ENCODE peak calls at places on chromosome 4, in five cellular contexts. One of them, this sample, is unnamed.

GRCh38 chr4:1523907-1524636 is 117.8 kb upstream of the NKX1-1 start:
- DNase-seq in SK-N-SH: no peak
- DNase-seq in HepG2: no peak
- DNase-seq in K562: no peak
- DNase-seq in GM12878: no peak
- DNase-seq in this sample: no peak

GRCh38 chr4:340011-340410 is 2.4 kb downstream of the ZNF141 start:
- DNase-seq in SK-N-SH: no peak
- DNase-seq in HepG2: no peak
- DNase-seq in K562: no peak
- DNase-seq in GM12878: no peak
- DNase-seq in this sample: no peak

GRCh38 chr4:169774466-169775445 is 17.0 kb upstream of the HPF1 start:
- DNase-seq in SK-N-SH: peak; percentile 7
- DNase-seq in HepG2: no peak
- DNase-seq in K562: peak; percentile 48
- DNase-seq in GM12878: no peak
- DNase-seq in this sample: no peak

GRCh38 chr4:7343950-7344349 is 90.8 kb downstream of the PSAPL1 start:
- DNase-seq in SK-N-SH: no peak
- DNase-seq in HepG2: no peak
- DNase-seq in K562: no peak
- DNase-seq in GM12878: no peak
- DNase-seq in this sample: no peak

GRCh38 chr4:78299565-78299972 is 242.4 kb downstream of the FRAS1 start:
- DNase-seq in SK-N-SH: no peak
- DNase-seq in HepG2: peak; percentile 30
- DNase-seq in K562: no peak
- DNase-seq in GM12878: peak; percentile 23
- DNase-seq in this sample: no peak

GRCh38 chr4:71186566-71187398 is 152.0 kb upstream of the SLC4A4 start:
- DNase-seq in SK-N-SH: peak; percentile 61
- DNase-seq in HepG2: no peak
- DNase-seq in K562: no peak
- DNase-seq in GM12878: no peak
- DNase-seq in this sample: no peak

GRCh38 chr4:126004936-126005335 is 690.2 kb downstream of the FAT4 start:
- DNase-seq in SK-N-SH: no peak
- DNase-seq in HepG2: no peak
- DNase-seq in K562: no peak
- DNase-seq in GM12878: no peak
- DNase-seq in this sample: no peak

GRCh38 chr4:25448379-25449109 is 71.5 kb downstream of the ANAPC4 start:
- DNase-seq in SK-N-SH: no peak
- DNase-seq in HepG2: no peak
- DNase-seq in K562: no peak
- DNase-seq in GM12878: no peak
- DNase-seq in this sample: no peak

GRCh38 chr4:183618681-183619080 is 40.3 kb downstream of the RWDD4 start:
- DNase-seq in SK-N-SH: no peak
- DNase-seq in HepG2: peak; percentile 88
- DNase-seq in K562: no peak
- DNase-seq in GM12878: no peak
- DNase-seq in this sample: no peak

GRCh38 chr4:22801391-22801790 is 108.7 kb downstream of the GBA3 start:
- DNase-seq in SK-N-SH: no peak
- DNase-seq in HepG2: no peak
- DNase-seq in K562: no peak
- DNase-seq in GM12878: no peak
- DNase-seq in this sample: no peak

GRCh38 chr4:123444298-123444731 is 47.7 kb downstream of the SPRY1 start:
- DNase-seq in SK-N-SH: no peak
- DNase-seq in HepG2: peak; percentile 93
- DNase-seq in K562: peak; percentile 39
- DNase-seq in GM12878: peak; percentile 45
- DNase-seq in this sample: peak; percentile 66

GRCh38 chr4:10728016-10728415 is 43.4 kb upstream of the CLNK start:
- DNase-seq in SK-N-SH: no peak
- DNase-seq in HepG2: no peak
- DNase-seq in K562: no peak
- DNase-seq in GM12878: no peak
- DNase-seq in this sample: no peak

GRCh38 chr4:1126506-1126905 is 13.1 kb upstream of the RNF212 start:
- DNase-seq in SK-N-SH: no peak
- DNase-seq in HepG2: no peak
- DNase-seq in K562: no peak
- DNase-seq in GM12878: no peak
- DNase-seq in this sample: no peak

GRCh38 chr4:57071340-57071739 is 38.8 kb downstream of the IGFBP7 start:
- DNase-seq in SK-N-SH: no peak
- DNase-seq in HepG2: no peak
- DNase-seq in K562: no peak
- DNase-seq in GM12878: no peak
- DNase-seq in this sample: no peak

DNA sequence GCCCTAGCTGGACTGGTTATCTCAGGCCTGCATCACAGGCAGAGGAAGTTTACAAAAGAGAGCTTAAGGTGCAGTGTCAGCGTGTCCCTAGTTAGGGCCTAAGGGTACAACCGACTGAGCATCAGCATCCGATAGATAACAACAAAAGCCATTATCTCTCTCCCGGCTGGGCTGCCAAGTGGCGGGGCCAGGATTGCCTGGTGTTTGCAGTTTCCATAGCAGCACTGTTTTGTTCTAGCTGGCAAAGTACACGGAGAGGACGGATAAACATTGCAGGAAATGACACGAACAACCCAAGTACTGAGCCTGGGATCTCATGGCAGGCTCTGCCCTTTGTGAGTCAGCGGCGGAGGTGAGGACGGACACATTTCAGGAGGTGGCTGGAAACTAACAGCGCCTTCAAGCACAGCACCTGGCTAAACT is 104.7 kb upstream of the NOCT start:
- DNase-seq in SK-N-SH: peak; percentile 75
- DNase-seq in HepG2: peak; percentile 55
- DNase-seq in K562: peak; percentile 50
- DNase-seq in GM12878: no peak
- DNase-seq in this sample: no peak
- TF ChIP-seq EP300 in SK-N-SH: peak; percentile 96
- TF ChIP-seq EP300 in HepG2: no peak
- TF ChIP-seq EP300 in K562: peak; percentile 96
- TF ChIP-seq EP300 in GM12878: no peak
- TF ChIP-seq EP300 in this sample: no peak

DNA sequence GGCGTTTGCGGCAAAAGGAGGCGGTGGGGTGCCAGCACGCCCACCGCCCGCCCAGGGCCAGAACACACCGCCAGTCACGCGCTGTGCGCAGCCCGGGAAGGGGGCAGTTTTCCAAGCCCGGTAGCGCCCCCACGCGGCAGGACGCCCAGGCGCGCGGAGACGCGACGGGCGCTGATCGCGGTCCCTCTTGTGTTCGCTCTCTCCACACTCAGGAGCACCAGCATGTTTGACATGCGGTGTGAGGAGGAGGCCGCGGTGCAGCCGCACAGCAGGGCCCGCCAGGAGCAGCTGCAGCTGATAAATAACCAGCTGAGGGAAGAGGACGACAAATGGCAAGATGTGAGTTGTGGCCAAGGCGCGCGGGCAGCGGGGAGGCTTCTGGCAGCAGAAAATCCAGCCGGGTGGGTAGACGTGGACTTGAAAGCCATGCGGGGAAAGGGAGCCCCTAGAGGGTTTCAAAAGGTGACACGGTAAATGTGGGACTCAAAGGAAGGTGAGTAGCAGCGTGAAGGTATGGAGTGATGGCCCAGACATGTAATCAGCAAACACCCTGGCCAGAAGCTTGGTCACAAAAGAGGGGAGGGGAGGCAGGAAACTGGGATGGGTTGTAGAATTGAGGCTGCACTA is 104.1 kb downstream of the PHOX2B start:
- DNase-seq in SK-N-SH: peak; percentile 75
- DNase-seq in HepG2: peak; percentile 3
- DNase-seq in K562: peak; percentile 57
- DNase-seq in GM12878: no peak
- DNase-seq in this sample: peak; percentile 99
- TF ChIP-seq SIN3A in SK-N-SH: no peak
- TF ChIP-seq SIN3A in HepG2: no peak
- TF ChIP-seq SIN3A in K562: no peak
- TF ChIP-seq SIN3A in GM12878: no peak
- TF ChIP-seq SIN3A in this sample: peak; percentile 65

GRCh38 chr4:181659202-181659601 is 584.0 kb upstream of the TENM3 start:
- DNase-seq in SK-N-SH: no peak
- DNase-seq in HepG2: no peak
- DNase-seq in K562: no peak
- DNase-seq in GM12878: no peak
- DNase-seq in this sample: no peak

GRCh38 chr4:181656748-181657147 is 586.5 kb upstream of the TENM3 start:
- DNase-seq in SK-N-SH: no peak
- DNase-seq in HepG2: no peak
- DNase-seq in K562: no peak
- DNase-seq in GM12878: no peak
- DNase-seq in this sample: no peak

GRCh38 chr4:181661090-181661489 is 582.1 kb upstream of the TENM3 start:
- DNase-seq in SK-N-SH: no peak
- DNase-seq in HepG2: no peak
- DNase-seq in K562: no peak
- DNase-seq in GM12878: no peak
- DNase-seq in this sample: no peak

DNA sequence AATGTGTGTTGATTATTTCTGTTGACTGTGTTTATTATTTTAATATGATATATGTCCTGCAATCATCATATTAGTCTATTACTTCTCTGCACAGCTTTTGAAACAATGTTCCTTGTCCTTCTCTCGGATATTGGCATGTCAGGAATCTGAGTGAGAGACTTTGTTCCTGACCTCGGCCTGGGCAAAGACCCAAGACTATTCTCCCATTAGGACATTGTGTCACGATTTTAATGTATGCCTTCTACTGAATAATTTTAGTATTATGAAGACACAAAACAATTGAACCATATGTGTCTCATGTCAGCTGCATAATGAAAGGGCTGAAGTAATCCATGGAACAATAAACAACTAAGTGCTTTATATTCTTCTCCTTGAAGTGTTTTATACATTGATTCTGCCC is 580.8 kb upstream of the TENM3 start:
- DNase-seq in SK-N-SH: no peak
- DNase-seq in HepG2: no peak
- DNase-seq in K562: no peak
- DNase-seq in GM12878: no peak
- DNase-seq in this sample: no peak
- TF ChIP-seq EP300 in SK-N-SH: no peak
- TF ChIP-seq EP300 in HepG2: no peak
- TF ChIP-seq EP300 in K562: no peak
- TF ChIP-seq EP300 in GM12878: no peak
- TF ChIP-seq EP300 in this sample: no peak

GRCh38 chr4:168480991-168481588 is 798 bp upstream of the DDX60L start:
- DNase-seq in SK-N-SH: peak; percentile 10
- DNase-seq in HepG2: peak; percentile 7
- DNase-seq in K562: peak; percentile 9
- DNase-seq in GM12878: peak; percentile 16
- DNase-seq in this sample: no peak
- TF ChIP-seq SIN3A in SK-N-SH: no peak
- TF ChIP-seq SIN3A in HepG2: no peak
- TF ChIP-seq SIN3A in K562: no peak
- TF ChIP-seq SIN3A in GM12878: no peak
- TF ChIP-seq SIN3A in this sample: no peak